ENCODE peak calls at places on chromosomes 2 and 18, in five cellular contexts. B, J, X, P and O are unnamed samples.

GRCh38 chr2:60391250-60392013 is 162.0 kb downstream of the BCL11A start:
- DNase-seq in B (no peak), J (no peak), X (no peak), P (no peak), O (no peak)

GRCh38 chr2:127140543-127140942 is 33.6 kb upstream of the BIN1 start:
- DNase-seq in B (no peak), J (no peak), X (no peak), P (no peak), O (no peak)

GRCh38 chr2:190343500-190344274 is at the start of gene INPP1:
- DNase-seq in B (peak; percentile 45), J (peak; percentile 74), X (peak; percentile 67), P (peak; percentile 12), O (peak; percentile 58)

GRCh38 chr2:191995285-191995684 is 148.4 kb upstream of the CAVIN2 start:
- DNase-seq in B (no peak), J (no peak), X (peak; percentile 4), P (no peak), O (no peak)

GRCh38 chr18:7746106-7746505 is 179.0 kb downstream of the PTPRM start:
- DNase-seq in B (no peak), J (no peak), X (no peak), P (no peak), O (no peak)

GRCh38 chr2:120568975-120569268 is 166.7 kb upstream of the GLI2 start:
- DNase-seq in B (peak; percentile 74), J (no peak), X (no peak), P (no peak), O (no peak)

GRCh38 chr18:26406294-26406693 is 142.1 kb downstream of the KCTD1 start:
- DNase-seq in B (no peak), J (no peak), X (no peak), P (no peak), O (no peak)

GRCh38 chr2:166762746-166763145 is 125.5 kb upstream of the XIRP2 start:
- DNase-seq in B (peak; percentile 13), J (no peak), X (no peak), P (no peak), O (no peak)

GRCh38 chr2:16048466-16048865 is 108.1 kb downstream of the MYCN start:
- DNase-seq in B (no peak), J (no peak), X (no peak), P (no peak), O (no peak)

GRCh38 chr2:30665761-30666306 is 141.4 kb downstream of the CAPN13 start:
- DNase-seq in B (no peak), J (no peak), X (no peak), P (no peak), O (no peak)

GRCh38 chr2:33535409-33535808 is 59.0 kb downstream of the RASGRP3 start:
- DNase-seq in B (no peak), J (no peak), X (no peak), P (no peak), O (no peak)

GRCh38 chr2:127386764-127387654 is 766 bp downstream of the MAP3K2 start:
- DNase-seq in B (peak; percentile 92), J (peak; percentile 82), X (peak; percentile 87), P (peak; percentile 80), O (peak; percentile 69)